ENCODE peak calls at places on chromosomes 16 and 17, in four cellular contexts. U is Peyer's patch, W is OCI-LY7, G is psoas muscle. T is an unnamed sample.

GRCh38 chr16:19223235-19223847 is 55.3 kb downstream of the SYT17 start:
- DNase-seq in U (peak), W (peak), G (no peak), T (no peak)

GRCh38 chr17:63647065-63647725 is 25.0 kb downstream of the MAP3K3 start:
- DNase-seq in U (no peak), W (no peak), G (no peak), T (no peak)

GRCh38 chr17:4234406-4234805 is 29.4 kb downstream of the ANKFY1 start:
- DNase-seq in U (no peak), W (no peak), G (no peak), T (no peak)

GRCh38 chr17:17818088-17818526 is 18.7 kb downstream of the SREBF1 start:
- DNase-seq in U (no peak), W (peak), G (no peak), T (no peak)

GRCh38 chr17:64653325-64653984 is 8.7 kb downstream of the SMURF2 start:
- DNase-seq in U (no peak), W (no peak), G (no peak), T (no peak)

GRCh38 chr17:19713901-19714361 is 2.5 kb downstream of the SLC47A2 start:
- DNase-seq in U (no peak), W (no peak), G (no peak), T (no peak)

GRCh38 chr16:85303354-85303883 is 191.1 kb upstream of the CIBAR2 start:
- DNase-seq in U (peak), W (peak), G (peak), T (peak)

GRCh38 chr17:64938925-64939474 is 19.7 kb upstream of the LRRC37A3 start:
- DNase-seq in U (peak), W (peak), G (peak), T (no peak)

GRCh38 chr17:5049314-5049819 is 14.1 kb upstream of the SLC52A1 start:
- DNase-seq in U (peak), W (peak), G (no peak), T (no peak)

GRCh38 chr17:19004601-19005441 is at the start of gene FAM83G:
- DNase-seq in U (peak), W (peak), G (peak), T (no peak)

GRCh38 chr16:68003031-68003430 is 3.7 kb upstream of the DPEP2 start:
- DNase-seq in U (no peak), W (no peak), G (no peak), T (no peak)
- H3K27ac ChIP-seq in U (no peak), W (no peak), G (no peak), T (no peak)

GRCh38 chr16:87206646-87207451 is 110.3 kb downstream of the C16orf95 start:
- DNase-seq in U (no peak), W (no peak), G (no peak), T (no peak)
- H3K27ac ChIP-seq in U (no peak), W (no peak), G (peak), T (no peak)

GRCh38 chr17:80729016-80729415 is 184.4 kb downstream of the RPTOR start:
- DNase-seq in U (no peak), W (no peak), G (no peak), T (no peak)
- H3K27ac ChIP-seq in U (no peak), W (no peak), G (peak), T (no peak)

DNA sequence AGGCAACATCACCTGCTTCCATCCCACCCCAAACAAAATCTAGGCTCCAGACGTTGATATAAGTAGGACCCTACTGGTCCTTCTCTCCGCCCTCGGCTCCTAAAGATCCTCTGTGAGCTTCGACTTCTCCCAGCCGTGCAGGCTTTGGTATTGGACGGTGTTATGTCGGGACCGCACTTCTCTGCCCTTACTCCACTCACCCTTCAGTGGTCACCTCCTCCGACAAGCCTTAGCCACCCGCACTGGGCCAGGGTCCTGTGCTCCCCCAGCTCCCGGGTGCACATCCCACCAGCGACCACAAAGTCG is 1.6 kb downstream of the PSMB10 start:
- DNase-seq in U (no peak), W (no peak), G (no peak), T (no peak)
- H3K27ac ChIP-seq in U (peak), W (no peak), G (peak), T (peak)

GRCh38 chr16:56614549-56614991 is 6.2 kb downstream of the MT2A start:
- DNase-seq in U (no peak), W (no peak), G (no peak), T (no peak)
- H3K27ac ChIP-seq in U (no peak), W (no peak), G (no peak), T (no peak)

GRCh38 chr17:29368926-29369325 is 21.2 kb upstream of the TAOK1 start:
- DNase-seq in U (no peak), W (no peak), G (no peak), T (no peak)
- H3K27ac ChIP-seq in U (no peak), W (no peak), G (no peak), T (no peak)

DNA sequence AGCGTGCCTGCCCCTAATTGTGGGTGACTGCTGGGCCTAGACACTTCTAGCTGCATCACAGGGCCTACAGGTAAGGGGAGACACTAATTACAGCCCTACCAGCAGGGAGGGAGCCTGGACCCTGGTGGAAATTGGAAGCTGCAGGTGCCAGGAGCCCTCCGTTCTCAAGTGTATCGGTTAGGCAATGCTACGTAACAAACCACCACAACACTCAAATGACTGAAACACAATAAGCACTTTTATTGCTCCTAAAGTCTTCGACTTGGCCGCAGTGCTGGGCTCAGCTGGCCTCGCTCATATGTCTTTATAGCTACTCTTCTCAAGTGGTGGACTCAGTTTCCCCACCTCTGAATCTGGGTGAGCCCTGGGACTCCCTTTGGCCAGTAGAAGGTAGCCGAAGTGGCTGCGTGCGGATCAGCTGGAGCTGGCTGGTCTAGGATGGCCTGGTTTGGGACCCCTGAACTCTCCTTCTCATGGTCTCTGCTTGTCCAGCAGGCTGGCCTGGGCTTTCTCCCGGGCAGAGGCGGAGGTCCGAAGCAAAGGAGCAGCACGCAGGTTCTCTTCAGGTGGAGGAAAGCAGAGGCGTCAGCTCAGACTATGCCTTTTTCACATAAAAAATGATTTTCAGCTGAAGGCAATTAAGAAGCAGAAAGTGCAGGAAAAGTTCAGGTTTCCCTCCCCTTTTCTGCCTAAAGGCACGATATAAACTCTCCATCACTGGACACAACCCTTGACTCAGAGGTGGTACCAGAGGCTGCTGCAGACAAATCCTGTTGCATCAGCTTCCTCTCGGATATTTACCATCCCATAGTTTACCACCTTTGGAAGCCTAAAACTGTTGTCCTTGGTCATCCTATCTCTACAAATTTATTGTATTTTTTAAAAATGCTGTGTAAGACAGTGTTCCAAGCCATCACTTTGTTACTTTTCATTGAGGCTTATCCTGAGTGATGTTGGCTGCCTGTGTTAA is 8.7 kb upstream of the TMEM170A start:
- DNase-seq in U (no peak), W (no peak), G (no peak), T (no peak)
- H3K27ac ChIP-seq in U (no peak), W (no peak), G (no peak), T (no peak)

GRCh38 chr16:4918790-4919210 is 18.1 kb downstream of the PPL start:
- DNase-seq in U (no peak), W (no peak), G (no peak), T (no peak)
- H3K27ac ChIP-seq in U (no peak), W (no peak), G (no peak), T (no peak)

GRCh38 chr17:45113424-45113754 is 18.9 kb downstream of the PLCD3 start:
- DNase-seq in U (no peak), W (no peak), G (no peak), T (no peak)

GRCh38 chr17:45114117-45114932 is 18.0 kb downstream of the PLCD3 start:
- DNase-seq in U (no peak), W (no peak), G (peak), T (no peak)

GRCh38 chr17:45116434-45117016 is 15.8 kb downstream of the PLCD3 start:
- DNase-seq in U (no peak), W (no peak), G (no peak), T (no peak)

GRCh38 chr17:45115871-45116270 is 16.4 kb downstream of the PLCD3 start:
- DNase-seq in U (no peak), W (no peak), G (peak), T (no peak)

GRCh38 chr17:45115015-45115625 is 17.2 kb downstream of the PLCD3 start:
- DNase-seq in U (no peak), W (no peak), G (peak), T (no peak)
- H3K27ac ChIP-seq in U (no peak), W (no peak), G (no peak), T (peak)

GRCh38 chr16:630024-630814 is 566 bp upstream of the WFIKKN1 start:
- DNase-seq in U (no peak), W (no peak), G (peak), T (no peak)

GRCh38 chr16:628321-629061 is 2.3 kb upstream of the WFIKKN1 start:
- DNase-seq in U (no peak), W (no peak), G (peak), T (no peak)

GRCh38 chr16:630815-631405 is at the start of gene WFIKKN1:
- DNase-seq in U (no peak), W (no peak), G (peak), T (no peak)

GRCh38 chr16:627458-628239 is 3.1 kb upstream of the WFIKKN1 start:
- DNase-seq in U (no peak), W (no peak), G (peak), T (no peak)

DNA sequence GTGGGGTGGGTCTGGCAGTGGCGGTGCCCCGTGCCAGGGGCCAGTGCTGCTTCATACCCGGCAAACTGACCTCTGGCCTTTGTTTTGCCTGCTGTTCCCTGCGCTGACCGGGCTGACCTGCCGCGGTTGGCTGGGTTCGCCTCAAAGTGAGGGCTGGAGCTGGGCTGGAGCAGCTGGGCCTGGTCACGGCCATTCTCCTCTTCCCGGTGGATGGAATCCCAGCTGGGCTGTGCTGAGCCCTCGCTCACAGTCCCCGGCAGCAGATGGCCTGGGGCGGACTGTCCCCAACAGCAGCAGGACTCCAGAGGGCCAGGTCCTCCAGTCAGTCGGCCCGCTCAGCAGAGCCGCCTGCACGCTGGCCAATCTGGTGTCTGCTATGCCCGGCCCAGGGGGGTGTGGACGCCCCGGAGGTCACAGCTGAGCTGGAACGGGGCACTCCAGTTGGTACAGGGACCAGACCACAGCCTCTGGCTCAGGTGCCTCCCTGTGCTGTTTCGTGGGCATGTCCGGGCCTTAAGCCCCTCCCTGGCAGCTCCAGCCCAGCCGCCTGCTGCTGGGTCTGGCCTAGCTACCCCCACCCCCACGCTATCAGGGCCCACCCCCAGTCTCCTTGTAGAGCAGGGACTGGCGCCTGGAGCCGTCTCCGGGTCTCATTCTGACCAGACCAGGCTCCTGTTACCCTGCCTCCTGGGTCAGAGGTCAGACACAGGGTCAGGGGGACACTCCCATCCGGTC is 1.3 kb upstream of the WFIKKN1 start:
- DNase-seq in U (no peak), W (no peak), G (peak), T (no peak)
- H3K27ac ChIP-seq in U (no peak), W (no peak), G (peak), T (peak)